ENCODE peak calls at places on chromosome 18, in five cellular contexts. One of them, this sample, is unnamed.

GRCh38 chr18:24054130-24054529 is 39.6 kb downstream of the TTC39C start:
- DNase-seq in neural crest cell: no peak
- DNase-seq in AG10803: peak; percentile 85
- DNase-seq in astrocyte of the spinal cord: peak; percentile 81
- DNase-seq in Panc1: no peak
- DNase-seq in this sample: no peak

GRCh38 chr18:46711444-46711863 is 45.4 kb downstream of the ST8SIA5 start:
- DNase-seq in neural crest cell: no peak
- DNase-seq in AG10803: no peak
- DNase-seq in astrocyte of the spinal cord: no peak
- DNase-seq in Panc1: no peak
- DNase-seq in this sample: no peak

GRCh38 chr18:58239879-58240278 is 195.9 kb downstream of the NEDD4L start:
- DNase-seq in neural crest cell: no peak
- DNase-seq in AG10803: no peak
- DNase-seq in astrocyte of the spinal cord: no peak
- DNase-seq in Panc1: no peak
- DNase-seq in this sample: no peak

GRCh38 chr18:59139291-59139614 is 431 bp upstream of the SEC11C start:
- DNase-seq in neural crest cell: peak; percentile 90
- DNase-seq in AG10803: peak; percentile 71
- DNase-seq in astrocyte of the spinal cord: no peak
- DNase-seq in Panc1: no peak
- DNase-seq in this sample: peak; percentile 91

GRCh38 chr18:48396561-48396960 is 12.6 kb downstream of the ZBTB7C start:
- DNase-seq in neural crest cell: no peak
- DNase-seq in AG10803: no peak
- DNase-seq in astrocyte of the spinal cord: no peak
- DNase-seq in Panc1: no peak
- DNase-seq in this sample: no peak

GRCh38 chr18:10057401-10057800 is 143.6 kb downstream of the VAPA start:
- DNase-seq in neural crest cell: no peak
- DNase-seq in AG10803: no peak
- DNase-seq in astrocyte of the spinal cord: no peak
- DNase-seq in Panc1: no peak
- DNase-seq in this sample: no peak

GRCh38 chr18:55457028-55457427 is 131.0 kb downstream of the TCF4 start:
- DNase-seq in neural crest cell: no peak
- DNase-seq in AG10803: no peak
- DNase-seq in astrocyte of the spinal cord: no peak
- DNase-seq in Panc1: no peak
- DNase-seq in this sample: no peak

GRCh38 chr18:66271927-66272326 is 332.0 kb downstream of the CDH19 start:
- DNase-seq in neural crest cell: no peak
- DNase-seq in AG10803: no peak
- DNase-seq in astrocyte of the spinal cord: no peak
- DNase-seq in Panc1: no peak
- DNase-seq in this sample: no peak

GRCh38 chr18:80159713-80160636 is 50.9 kb downstream of the ADNP2 start:
- DNase-seq in neural crest cell: no peak
- DNase-seq in AG10803: no peak
- DNase-seq in astrocyte of the spinal cord: no peak
- DNase-seq in Panc1: no peak
- DNase-seq in this sample: no peak

GRCh38 chr18:36729197-36729596 is 99.6 kb downstream of the TPGS2 start:
- DNase-seq in neural crest cell: no peak
- DNase-seq in AG10803: no peak
- DNase-seq in astrocyte of the spinal cord: no peak
- DNase-seq in Panc1: no peak
- DNase-seq in this sample: no peak

GRCh38 chr18:75364512-75364911 is 63.0 kb downstream of the SMIM21 start:
- DNase-seq in neural crest cell: no peak
- DNase-seq in AG10803: no peak
- DNase-seq in astrocyte of the spinal cord: peak; percentile 17
- DNase-seq in Panc1: no peak
- DNase-seq in this sample: no peak

GRCh38 chr18:56028514-56028913 is 440.5 kb upstream of the TCF4 start:
- DNase-seq in neural crest cell: no peak
- DNase-seq in AG10803: peak; percentile 34
- DNase-seq in astrocyte of the spinal cord: peak; percentile 73
- DNase-seq in Panc1: no peak
- DNase-seq in this sample: no peak

GRCh38 chr18:68469049-68469625 is 245.8 kb downstream of the TMX3 start:
- DNase-seq in neural crest cell: no peak
- DNase-seq in AG10803: no peak
- DNase-seq in astrocyte of the spinal cord: no peak
- DNase-seq in Panc1: no peak
- DNase-seq in this sample: no peak

GRCh38 chr18:22253676-22254075 is 84.3 kb downstream of the GATA6 start:
- DNase-seq in neural crest cell: no peak
- DNase-seq in AG10803: no peak
- DNase-seq in astrocyte of the spinal cord: no peak
- DNase-seq in Panc1: no peak
- DNase-seq in this sample: peak; percentile 14

GRCh38 chr18:830315-830901 is 18.4 kb upstream of the YES1 start:
- DNase-seq in neural crest cell: no peak
- DNase-seq in AG10803: peak; percentile 57
- DNase-seq in astrocyte of the spinal cord: peak; percentile 81
- DNase-seq in Panc1: no peak
- DNase-seq in this sample: no peak

GRCh38 chr18:67239826-67240225 is 276.7 kb downstream of the DSEL start:
- DNase-seq in neural crest cell: no peak
- DNase-seq in AG10803: no peak
- DNase-seq in astrocyte of the spinal cord: no peak
- DNase-seq in Panc1: no peak
- DNase-seq in this sample: no peak

GRCh38 chr18:78293516-78293915 is 686.1 kb upstream of the SALL3 start:
- DNase-seq in neural crest cell: no peak
- DNase-seq in AG10803: no peak
- DNase-seq in astrocyte of the spinal cord: no peak
- DNase-seq in Panc1: no peak
- DNase-seq in this sample: no peak

GRCh38 chr18:24427484-24427883 is 1.0 kb downstream of the IMPACT start:
- DNase-seq in neural crest cell: no peak
- DNase-seq in AG10803: peak; percentile 15
- DNase-seq in astrocyte of the spinal cord: peak; percentile 7
- DNase-seq in Panc1: no peak
- DNase-seq in this sample: peak; percentile 2

GRCh38 chr18:2471523-2471922 is 99.8 kb downstream of the METTL4 start:
- DNase-seq in neural crest cell: no peak
- DNase-seq in AG10803: no peak
- DNase-seq in astrocyte of the spinal cord: no peak
- DNase-seq in Panc1: no peak
- DNase-seq in this sample: no peak

GRCh38 chr18:58005885-58006523 is 38.0 kb upstream of the NEDD4L start:
- DNase-seq in neural crest cell: no peak
- DNase-seq in AG10803: peak; percentile 41
- DNase-seq in astrocyte of the spinal cord: peak; percentile 61
- DNase-seq in Panc1: no peak
- DNase-seq in this sample: no peak

GRCh38 chr18:75161629-75162028 is 47.3 kb downstream of the PTGR3 start:
- DNase-seq in neural crest cell: no peak
- DNase-seq in AG10803: peak; percentile 35
- DNase-seq in astrocyte of the spinal cord: no peak
- DNase-seq in Panc1: peak; percentile 47
- DNase-seq in this sample: no peak

GRCh38 chr18:35174093-35174731 is 66.6 kb upstream of the ZNF397 start:
- DNase-seq in neural crest cell: no peak
- DNase-seq in AG10803: no peak
- DNase-seq in astrocyte of the spinal cord: no peak
- DNase-seq in Panc1: no peak
- DNase-seq in this sample: no peak

GRCh38 chr18:63181706-63182105 is 137.9 kb downstream of the BCL2 start:
- DNase-seq in neural crest cell: no peak
- DNase-seq in AG10803: no peak
- DNase-seq in astrocyte of the spinal cord: no peak
- DNase-seq in Panc1: no peak
- DNase-seq in this sample: no peak

GRCh38 chr18:76055025-76055424 is 440.0 kb downstream of the ZNF516 start:
- DNase-seq in neural crest cell: no peak
- DNase-seq in AG10803: no peak
- DNase-seq in astrocyte of the spinal cord: no peak
- DNase-seq in Panc1: no peak
- DNase-seq in this sample: no peak

GRCh38 chr18:46283895-46284295 is 179.7 kb downstream of the HAUS1 start:
- DNase-seq in neural crest cell: no peak
- DNase-seq in AG10803: no peak
- DNase-seq in astrocyte of the spinal cord: no peak
- DNase-seq in Panc1: no peak
- DNase-seq in this sample: peak; percentile 38

GRCh38 chr18:22525313-22525712 is 107.6 kb upstream of the CTAGE1 start:
- DNase-seq in neural crest cell: no peak
- DNase-seq in AG10803: no peak
- DNase-seq in astrocyte of the spinal cord: no peak
- DNase-seq in Panc1: no peak
- DNase-seq in this sample: no peak

GRCh38 chr18:427005-427404 is 73.5 kb downstream of the COLEC12 start:
- DNase-seq in neural crest cell: no peak
- DNase-seq in AG10803: peak; percentile 80
- DNase-seq in astrocyte of the spinal cord: peak; percentile 70
- DNase-seq in Panc1: no peak
- DNase-seq in this sample: no peak

GRCh38 chr18:26960901-26961300 is 95.4 kb upstream of the AQP4 start:
- DNase-seq in neural crest cell: no peak
- DNase-seq in AG10803: no peak
- DNase-seq in astrocyte of the spinal cord: no peak
- DNase-seq in Panc1: no peak
- DNase-seq in this sample: no peak
- TF ChIP-seq CTCF in neural crest cell: no peak
- TF ChIP-seq CTCF in AG10803: no peak
- TF ChIP-seq CTCF in astrocyte of the spinal cord: no peak
- TF ChIP-seq CTCF in Panc1: no peak
- TF ChIP-seq CTCF in this sample: no peak

GRCh38 chr18:31685097-31686082 is 1.0 kb upstream of the B4GALT6 start:
- DNase-seq in neural crest cell: peak; percentile 69
- DNase-seq in AG10803: peak; percentile 72
- DNase-seq in astrocyte of the spinal cord: peak; percentile 79
- DNase-seq in Panc1: no peak
- DNase-seq in this sample: peak; percentile 86

GRCh38 chr18:31687016-31687415 is 2.6 kb upstream of the B4GALT6 start:
- DNase-seq in neural crest cell: no peak
- DNase-seq in AG10803: no peak
- DNase-seq in astrocyte of the spinal cord: no peak
- DNase-seq in Panc1: no peak
- DNase-seq in this sample: no peak

GRCh38 chr18:31686572-31686971 is 2.2 kb upstream of the B4GALT6 start:
- DNase-seq in neural crest cell: no peak
- DNase-seq in AG10803: no peak
- DNase-seq in astrocyte of the spinal cord: no peak
- DNase-seq in Panc1: no peak
- DNase-seq in this sample: no peak

GRCh38 chr18:31688601-31689000 is 4.2 kb upstream of the B4GALT6 start:
- DNase-seq in neural crest cell: no peak
- DNase-seq in AG10803: no peak
- DNase-seq in astrocyte of the spinal cord: no peak
- DNase-seq in Panc1: no peak
- DNase-seq in this sample: no peak

DNA sequence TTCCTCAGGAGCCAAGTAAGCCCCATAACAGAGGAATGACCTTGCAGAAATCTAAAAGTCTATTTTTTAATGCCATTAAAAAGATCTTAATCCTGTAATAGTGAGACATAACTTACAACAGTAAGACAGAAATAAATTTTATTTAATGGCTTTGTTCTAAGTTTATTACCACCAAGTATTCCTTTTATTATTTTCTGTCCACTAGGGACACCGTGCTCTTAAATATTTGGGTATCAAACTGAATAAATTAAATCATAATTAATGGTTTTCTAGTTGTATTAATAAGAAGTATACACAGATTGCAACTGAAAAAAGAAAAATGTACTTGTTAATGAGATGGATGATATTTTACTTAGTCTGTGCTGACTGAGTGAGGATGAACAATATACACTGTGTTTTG is 3.1 kb upstream of the B4GALT6 start:
- DNase-seq in neural crest cell: no peak
- DNase-seq in AG10803: no peak
- DNase-seq in astrocyte of the spinal cord: no peak
- DNase-seq in Panc1: no peak
- DNase-seq in this sample: no peak
- TF ChIP-seq CTCF in neural crest cell: peak; percentile 49
- TF ChIP-seq CTCF in AG10803: no peak
- TF ChIP-seq CTCF in astrocyte of the spinal cord: peak; percentile 16
- TF ChIP-seq CTCF in Panc1: peak; percentile 16
- TF ChIP-seq CTCF in this sample: peak; percentile 7

DNA sequence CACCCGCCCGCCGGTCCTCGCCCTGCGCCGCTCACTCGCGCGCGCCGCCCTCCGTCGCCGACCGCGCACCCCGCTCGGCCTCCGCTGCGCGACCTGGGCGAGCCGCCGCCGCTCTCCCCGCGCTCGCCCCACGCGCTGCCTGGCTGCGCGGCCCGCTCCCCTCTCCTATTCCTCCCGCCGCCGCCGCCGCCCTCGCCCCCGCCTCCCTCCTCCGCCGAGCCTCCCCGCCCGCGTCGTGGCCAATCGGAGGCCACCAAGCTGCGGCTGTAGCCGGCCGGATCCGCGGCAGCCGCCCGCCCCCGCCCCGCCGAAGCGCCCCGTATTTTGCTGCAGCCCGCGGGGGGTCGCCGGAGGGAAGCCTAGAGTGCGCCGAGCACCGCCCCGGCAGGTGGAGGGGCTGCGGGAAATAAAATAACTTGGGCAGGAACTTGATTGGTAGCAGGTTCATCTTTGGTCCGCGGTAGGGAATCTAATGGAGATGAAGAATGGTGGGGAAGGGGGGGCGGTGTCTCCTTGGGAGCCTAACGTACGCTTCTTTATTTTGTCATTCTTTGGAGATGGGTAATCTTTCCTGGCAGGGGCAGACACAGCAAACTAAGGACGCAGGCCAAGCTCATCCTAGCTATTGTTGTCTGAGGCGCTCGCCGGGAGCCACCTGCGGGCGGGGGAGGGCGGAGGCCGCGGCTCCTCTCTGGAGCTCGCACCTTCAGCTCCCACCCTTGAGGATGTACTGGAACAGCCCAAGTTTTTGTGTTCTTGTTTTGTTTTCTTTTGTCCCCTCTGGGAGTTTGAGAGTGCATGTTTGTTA is 1.1 kb upstream of the CDH2 start:
- DNase-seq in neural crest cell: peak; percentile 73
- DNase-seq in AG10803: peak; percentile 61
- DNase-seq in astrocyte of the spinal cord: peak; percentile 70
- DNase-seq in Panc1: no peak
- DNase-seq in this sample: peak; percentile 88
- TF ChIP-seq CTCF in neural crest cell: no peak
- TF ChIP-seq CTCF in AG10803: peak; percentile 12
- TF ChIP-seq CTCF in astrocyte of the spinal cord: peak; percentile 15
- TF ChIP-seq CTCF in Panc1: no peak
- TF ChIP-seq CTCF in this sample: no peak

DNA sequence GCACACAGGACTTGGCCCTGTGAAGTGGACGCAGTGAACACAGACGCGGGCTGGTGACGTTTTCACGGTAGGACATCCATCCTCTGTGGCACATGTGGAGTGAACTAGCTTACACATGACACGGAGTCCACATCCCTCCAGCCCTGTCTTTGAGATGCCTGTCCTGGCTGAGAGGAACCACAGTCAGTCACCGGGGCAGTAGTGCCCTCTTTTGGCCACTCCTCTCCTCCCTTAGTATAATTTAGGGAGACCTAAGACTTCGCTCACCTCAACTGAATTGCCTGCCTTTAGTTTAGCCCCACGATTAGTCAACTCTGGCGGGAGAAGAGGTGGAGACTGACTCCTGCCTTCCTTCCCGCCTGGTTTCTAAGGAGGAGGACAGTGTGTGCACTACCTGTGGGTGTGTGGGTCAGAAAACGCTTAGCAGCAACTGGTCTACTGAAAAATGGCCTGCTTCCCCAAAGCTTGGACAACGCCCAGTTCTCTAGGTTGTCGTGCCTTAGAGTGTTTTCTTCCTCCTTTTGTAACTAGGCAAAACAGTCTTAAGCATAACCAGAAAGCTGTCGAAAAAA is 70.6 kb downstream of the MBP start:
- DNase-seq in neural crest cell: no peak
- DNase-seq in AG10803: no peak
- DNase-seq in astrocyte of the spinal cord: peak; percentile 88
- DNase-seq in Panc1: no peak
- DNase-seq in this sample: no peak
- TF ChIP-seq CTCF in neural crest cell: no peak
- TF ChIP-seq CTCF in AG10803: no peak
- TF ChIP-seq CTCF in astrocyte of the spinal cord: peak; percentile 26
- TF ChIP-seq CTCF in Panc1: no peak
- TF ChIP-seq CTCF in this sample: peak; percentile 6

This sample was measured in nephron progenitor cell.